ENCODE peak calls at places on chromosomes 3 and 15, in four cellular contexts. O, G, Q and C are unnamed samples.

GRCh38 chr3:58387650-58388546 is 45.7 kb downstream of the PDHB start:
- DNase-seq in Q (no peak), G (no peak), O (no peak), C (no peak)

GRCh38 chr3:132730891-132731580 is 8.8 kb upstream of the NPHP3 start:
- DNase-seq in O (no peak), G (peak), Q (peak), C (no peak)

GRCh38 chr3:15493436-15493835 is 28.1 kb downstream of the COLQ start:
- DNase-seq in O (no peak), G (no peak), Q (no peak), C (no peak)

GRCh38 chr3:33331414-33331813 is 54.2 kb downstream of the FBXL2 start:
- DNase-seq in Q (no peak), O (no peak), G (no peak), C (no peak)

GRCh38 chr15:64905119-64905831 is 6.4 kb upstream of the ANKDD1A start:
- DNase-seq in G (peak), Q (peak), O (no peak), C (peak)

GRCh38 chr3:188542196-188542595 is 388.2 kb downstream of the LPP start:
- DNase-seq in Q (no peak), G (peak), O (no peak), C (no peak)

GRCh38 chr3:130341882-130342281 is 3.6 kb upstream of the COL6A5 start:
- DNase-seq in Q (no peak), G (no peak), O (no peak), C (no peak)

GRCh38 chr3:46065294-46065705 is 38.0 kb upstream of the XCR1 start:
- DNase-seq in Q (no peak), O (peak), G (no peak), C (no peak)

GRCh38 chr3:11116336-11117059 is 37.8 kb upstream of the HRH1 start:
- DNase-seq in G (no peak), O (no peak), Q (no peak), C (no peak)

GRCh38 chr15:78800806-78801205 is 10.5 kb downstream of the ADAMTS7 start:
- DNase-seq in O (no peak), Q (no peak), G (no peak), C (no peak)

GRCh38 chr3:140580746-140581145 is 97.1 kb upstream of the TRIM42 start:
- DNase-seq in Q (no peak), G (no peak), O (no peak), C (no peak)

GRCh38 chr15:56286213-56286612 is 42.5 kb upstream of the RFX7 start:
- DNase-seq in O (no peak), Q (peak), G (no peak), C (no peak)

GRCh38 chr3:148911173-148911572 is 46.1 kb downstream of the CPA3 start:
- DNase-seq in O (no peak), Q (no peak), G (no peak), C (no peak)

GRCh38 chr15:40412095-40412759 is 6.6 kb downstream of the IVD start:
- DNase-seq in Q (no peak), G (peak), O (no peak), C (no peak)

GRCh38 chr15:65421360-65422215 is 1.2 kb downstream of the IGDCC4 start:
- DNase-seq in G (no peak), Q (peak), O (no peak), C (peak)

GRCh38 chr15:38054488-38054887 is 120.0 kb downstream of the TMCO5A start:
- DNase-seq in O (no peak), Q (no peak), G (no peak), C (no peak)

GRCh38 chr3:42061711-42062408 is 29.3 kb upstream of the TRAK1 start:
- DNase-seq in G (no peak), O (no peak), Q (no peak), C (no peak)

GRCh38 chr3:56754753-56755365 is 46.9 kb downstream of the ARHGEF3 start:
- DNase-seq in O (peak), Q (no peak), G (no peak), C (no peak)

GRCh38 chr3:180189310-180189648 is 152.5 kb upstream of the PEX5L start:
- DNase-seq in O (no peak), Q (no peak), G (no peak), C (no peak)

GRCh38 chr3:11624161-11624560 is 19.6 kb downstream of the VGLL4 start:
- DNase-seq in O (no peak), G (no peak), Q (no peak), C (no peak)

GRCh38 chr3:27511724-27512422 is 27.7 kb upstream of the SLC4A7 start:
- DNase-seq in Q (no peak), G (no peak), O (no peak), C (no peak)

GRCh38 chr15:100997442-100997841 is 78.3 kb downstream of the LRRK1 start:
- DNase-seq in G (no peak), Q (no peak), O (no peak), C (no peak)
- TF ChIP-seq HDAC6 in G (no peak), Q (no peak), O (no peak), C (no peak)

GRCh38 chr15:84903751-84904150 is 19.3 kb downstream of the SLC28A1 start:
- DNase-seq in G (no peak), O (no peak), Q (no peak), C (no peak)

GRCh38 chr15:84901540-84901939 is 17.1 kb downstream of the SLC28A1 start:
- DNase-seq in Q (no peak), O (no peak), G (no peak), C (no peak)

GRCh38 chr15:84907731-84908130 is 23.3 kb downstream of the SLC28A1 start:
- DNase-seq in O (no peak), Q (no peak), G (no peak), C (no peak)

GRCh38 chr15:84905016-84905916 is 20.8 kb downstream of the SLC28A1 start:
- DNase-seq in Q (no peak), O (no peak), G (no peak), C (peak)

GRCh38 chr15:84904409-84904808 is 19.9 kb downstream of the SLC28A1 start:
- DNase-seq in Q (no peak), O (no peak), G (no peak), C (no peak)
- TF ChIP-seq HDAC6 in Q (no peak), O (no peak), G (no peak), C (no peak)

DNA sequence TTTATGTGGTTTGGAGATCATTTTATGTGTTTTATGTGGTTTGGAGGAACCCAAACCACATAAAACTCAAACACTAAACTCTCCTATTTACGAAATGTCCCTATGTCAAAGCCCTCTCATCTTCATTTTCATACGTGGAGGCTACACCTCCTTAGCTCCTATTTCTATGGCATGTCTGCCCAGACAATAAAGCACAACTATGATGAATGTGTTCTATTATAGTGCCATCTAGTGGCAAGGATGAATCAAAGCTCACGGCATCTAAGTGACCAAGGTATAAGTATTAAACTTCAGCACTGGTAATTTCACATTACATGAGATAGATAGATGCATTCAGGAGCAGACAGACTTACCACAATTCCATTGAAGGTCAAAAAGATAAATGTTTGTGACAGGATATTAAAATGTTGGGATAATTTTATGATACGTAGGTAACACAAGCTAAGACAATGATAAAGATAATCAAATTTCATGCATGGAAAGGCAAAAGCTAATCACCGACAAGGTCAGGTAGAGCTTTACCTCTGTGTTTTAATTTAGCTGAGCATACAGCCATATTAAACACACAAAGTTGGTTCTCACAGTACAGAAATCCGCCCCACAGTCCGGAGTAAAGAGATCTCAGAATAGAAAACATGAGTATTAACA is 130.6 kb upstream of the FHIT start:
- DNase-seq in G (peak), O (no peak), Q (peak), C (no peak)
- TF ChIP-seq HDAC6 in G (no peak), O (no peak), Q (no peak), C (no peak)

DNA sequence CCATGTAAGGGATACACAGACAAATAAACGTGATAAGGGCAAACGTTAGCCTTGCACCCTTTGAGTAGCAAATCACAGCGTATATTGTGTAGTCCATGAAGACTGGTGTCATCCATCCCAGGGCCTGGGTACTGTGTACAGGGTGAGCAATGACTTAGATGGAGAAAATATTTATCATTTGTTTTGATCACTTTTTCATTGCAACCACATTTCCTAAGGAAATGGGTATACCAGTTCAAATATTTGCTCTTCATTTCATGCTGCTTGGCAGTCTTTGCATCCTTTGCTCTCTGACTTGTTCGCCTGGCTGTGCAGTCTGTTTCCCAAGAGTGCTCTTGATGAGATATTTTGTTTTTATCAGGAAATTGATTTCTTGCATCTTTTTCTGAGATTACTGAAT is 424.7 kb upstream of the SEMA6D start:
- DNase-seq in Q (no peak), G (no peak), O (no peak), C (no peak)
- TF ChIP-seq HDAC6 in Q (no peak), G (no peak), O (no peak), C (no peak)

DNA sequence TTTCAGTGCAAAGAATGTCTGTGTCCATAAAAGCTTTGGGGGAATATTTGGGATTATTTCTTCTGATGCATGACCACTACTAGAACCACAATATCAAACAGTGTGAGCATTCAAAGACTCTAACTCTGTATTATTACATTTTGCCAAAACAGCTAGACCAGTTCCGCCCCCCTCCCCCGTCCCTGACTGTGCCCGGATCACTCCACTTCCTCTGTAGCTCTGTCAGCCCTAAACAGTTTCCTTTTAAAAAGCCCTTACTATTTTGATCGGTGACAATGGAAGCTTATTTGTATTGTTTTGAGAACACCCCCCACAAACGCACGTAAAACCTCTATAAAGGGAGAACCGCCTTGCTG is 36.6 kb upstream of the EPHB3 start:
- DNase-seq in G (no peak), O (no peak), Q (no peak), C (no peak)
- TF ChIP-seq HDAC6 in G (no peak), O (no peak), Q (no peak), C (no peak)

GRCh38 chr15:28100516-28101195 is 1.5 kb upstream of the OCA2 start:
- DNase-seq in Q (no peak), G (no peak), O (no peak), C (peak)

GRCh38 chr15:28097656-28098359 is 1.3 kb downstream of the OCA2 start:
- DNase-seq in Q (no peak), O (no peak), G (no peak), C (no peak)

GRCh38 chr15:28099555-28100140 is 533 bp upstream of the OCA2 start:
- DNase-seq in O (no peak), Q (no peak), G (no peak), C (no peak)

GRCh38 chr15:28098360-28098765 is 752 bp downstream of the OCA2 start:
- DNase-seq in O (no peak), Q (no peak), G (no peak), C (no peak)

GRCh38 chr15:28098766-28099554 is at the start of gene OCA2:
- DNase-seq in O (no peak), G (peak), Q (peak), C (no peak)
- TF ChIP-seq HDAC6 in O (no peak), G (no peak), Q (no peak), C (no peak)

GRCh38 chr3:71786551-71786950 is 1.6 kb upstream of the PROK2 start:
- DNase-seq in G (no peak), Q (no peak), O (no peak), C (no peak)
- TF ChIP-seq HDAC6 in G (no peak), Q (no peak), O (no peak), C (no peak)

GRCh38 chr3:60856299-60857046 is 394.8 kb downstream of the FHIT start:
- DNase-seq in O (no peak), G (no peak), Q (no peak), C (no peak)
- TF ChIP-seq HDAC6 in O (no peak), G (no peak), Q (no peak), C (no peak)

DNA sequence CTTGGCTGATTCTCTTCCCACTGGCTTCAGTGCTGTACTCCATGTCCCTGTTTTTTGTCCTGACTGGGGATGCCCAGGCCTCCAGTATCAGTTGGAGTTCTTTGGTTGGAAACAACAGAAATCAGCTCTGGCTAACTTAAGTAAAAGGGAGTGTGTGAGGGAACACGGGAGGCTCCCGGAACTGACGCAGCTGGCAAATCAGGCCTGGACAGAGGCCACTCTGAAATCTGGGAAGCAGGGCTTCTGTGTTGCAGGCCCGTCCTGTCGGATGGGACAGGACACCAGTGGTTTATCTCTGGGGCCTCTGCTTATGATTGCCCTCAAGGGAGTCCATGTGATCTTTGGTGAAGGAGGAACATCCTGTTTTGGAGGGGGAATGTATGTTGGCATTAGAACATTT is 124.3 kb downstream of the CHCHD6 start:
- DNase-seq in O (no peak), G (no peak), Q (no peak), C (no peak)
- TF ChIP-seq HDAC6 in O (no peak), G (no peak), Q (no peak), C (no peak)